ENCODE peak calls at places on chromosomes 7 and 10, in ten cellular contexts. One of them, this sample, is unnamed. For H3K4me1, the result is how much of the 10 kb centered on the place peaks cover.

GRCh38 chr7:111796671-111797070 is 234.4 kb upstream of the IMMP2L start:
- DNase-seq in fibroblast of lung: peak
- DNase-seq in HCT116: peak
- DNase-seq in uterus: no peak
- DNase-seq in CD8-positive, alpha-beta memory T cell: no peak
- DNase-seq in body of pancreas: no peak
- DNase-seq in left ventricle myocardium inferior: no peak
- DNase-seq in small intestine: no peak
- DNase-seq in kidney: no peak
- DNase-seq in aorta: no peak
- DNase-seq in this sample: no peak

GRCh38 chr10:51321968-51322367 is 247.7 kb downstream of the PRKG1 start:
- DNase-seq in body of pancreas: no peak
- DNase-seq in left ventricle myocardium inferior: no peak
- DNase-seq in CD8-positive, alpha-beta memory T cell: no peak
- DNase-seq in aorta: no peak
- DNase-seq in fibroblast of lung: no peak
- DNase-seq in HCT116: no peak
- DNase-seq in uterus: no peak
- DNase-seq in small intestine: no peak
- DNase-seq in kidney: no peak
- DNase-seq in this sample: no peak

GRCh38 chr7:37028909-37029440 is 304.7 kb upstream of the AOAH start:
- DNase-seq in CD8-positive, alpha-beta memory T cell: no peak
- DNase-seq in left ventricle myocardium inferior: no peak
- DNase-seq in kidney: no peak
- DNase-seq in small intestine: no peak
- DNase-seq in HCT116: peak
- DNase-seq in uterus: no peak
- DNase-seq in aorta: no peak
- DNase-seq in fibroblast of lung: no peak
- DNase-seq in body of pancreas: no peak
- DNase-seq in this sample: no peak

GRCh38 chr7:138564365-138564764 is 104.3 kb downstream of the TRIM24 start:
- DNase-seq in uterus: no peak
- DNase-seq in fibroblast of lung: peak
- DNase-seq in left ventricle myocardium inferior: no peak
- DNase-seq in CD8-positive, alpha-beta memory T cell: no peak
- DNase-seq in small intestine: peak
- DNase-seq in aorta: no peak
- DNase-seq in body of pancreas: no peak
- DNase-seq in kidney: no peak
- DNase-seq in HCT116: no peak
- DNase-seq in this sample: no peak

GRCh38 chr7:35839860-35840854 is 39.3 kb downstream of the SEPTIN7 start:
- DNase-seq in body of pancreas: no peak
- DNase-seq in left ventricle myocardium inferior: no peak
- DNase-seq in aorta: no peak
- DNase-seq in fibroblast of lung: peak
- DNase-seq in CD8-positive, alpha-beta memory T cell: no peak
- DNase-seq in small intestine: no peak
- DNase-seq in kidney: no peak
- DNase-seq in HCT116: peak
- DNase-seq in uterus: no peak
- DNase-seq in this sample: no peak

GRCh38 chr7:17625038-17625437 is 315.3 kb downstream of the SNX13 start:
- DNase-seq in aorta: no peak
- DNase-seq in CD8-positive, alpha-beta memory T cell: no peak
- DNase-seq in fibroblast of lung: peak
- DNase-seq in kidney: no peak
- DNase-seq in body of pancreas: no peak
- DNase-seq in HCT116: no peak
- DNase-seq in small intestine: no peak
- DNase-seq in uterus: no peak
- DNase-seq in left ventricle myocardium inferior: no peak
- DNase-seq in this sample: no peak

GRCh38 chr7:150842018-150842417 is 10.3 kb upstream of the AOC1 start:
- DNase-seq in HCT116: no peak
- DNase-seq in kidney: no peak
- DNase-seq in fibroblast of lung: no peak
- DNase-seq in uterus: no peak
- DNase-seq in body of pancreas: no peak
- DNase-seq in small intestine: no peak
- DNase-seq in CD8-positive, alpha-beta memory T cell: no peak
- DNase-seq in aorta: no peak
- DNase-seq in left ventricle myocardium inferior: no peak
- DNase-seq in this sample: no peak

GRCh38 chr7:157302314-157302711 is 34.5 kb upstream of the DNAJB6 start:
- DNase-seq in body of pancreas: no peak
- DNase-seq in kidney: peak
- DNase-seq in small intestine: no peak
- DNase-seq in HCT116: no peak
- DNase-seq in aorta: peak
- DNase-seq in left ventricle myocardium inferior: peak
- DNase-seq in uterus: peak
- DNase-seq in fibroblast of lung: peak
- DNase-seq in CD8-positive, alpha-beta memory T cell: peak
- DNase-seq in this sample: peak

GRCh38 chr7:128031901-128032604 is 816 bp upstream of the LRRC4 start:
- DNase-seq in uterus: peak
- DNase-seq in small intestine: peak
- DNase-seq in HCT116: no peak
- DNase-seq in left ventricle myocardium inferior: peak
- DNase-seq in aorta: no peak
- DNase-seq in CD8-positive, alpha-beta memory T cell: peak
- DNase-seq in body of pancreas: no peak
- DNase-seq in fibroblast of lung: peak
- DNase-seq in kidney: peak
- DNase-seq in this sample: peak

DNA sequence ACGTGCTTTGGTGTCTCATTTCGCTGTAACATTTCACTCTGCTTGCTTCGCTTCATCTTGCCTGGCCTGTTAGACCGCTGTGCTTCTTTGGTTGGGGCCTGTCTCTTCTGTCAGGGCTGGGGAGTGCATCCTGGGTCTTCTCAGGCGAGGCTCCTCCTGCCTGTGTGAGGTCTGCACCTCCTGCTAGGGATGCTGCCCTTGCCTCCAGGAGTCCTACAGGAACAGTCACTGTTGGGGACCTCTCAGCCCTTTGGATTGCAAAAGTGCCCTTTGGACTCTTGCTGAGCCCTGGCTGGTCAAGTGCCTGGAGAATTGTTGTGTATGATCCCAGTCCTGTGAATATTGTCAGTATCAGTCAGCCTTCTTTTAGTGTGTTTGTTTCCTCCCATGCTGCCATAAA is 84.0 kb downstream of the MDFIC start:
- DNase-seq in body of pancreas: no peak
- DNase-seq in kidney: no peak
- DNase-seq in CD8-positive, alpha-beta memory T cell: no peak
- DNase-seq in left ventricle myocardium inferior: no peak
- DNase-seq in uterus: no peak
- DNase-seq in HCT116: no peak
- DNase-seq in fibroblast of lung: no peak
- DNase-seq in small intestine: no peak
- DNase-seq in aorta: no peak
- DNase-seq in this sample: no peak
- H3K4me1 ChIP-seq in body of pancreas: under half
- H3K4me1 ChIP-seq in kidney: under half
- H3K4me1 ChIP-seq in CD8-positive, alpha-beta memory T cell: half or more
- H3K4me1 ChIP-seq in left ventricle myocardium inferior: half or more
- H3K4me1 ChIP-seq in uterus: under half
- H3K4me1 ChIP-seq in HCT116: under half
- H3K4me1 ChIP-seq in fibroblast of lung: under half
- H3K4me1 ChIP-seq in small intestine: under half
- H3K4me1 ChIP-seq in aorta: under half
- H3K4me1 ChIP-seq in this sample: half or more

GRCh38 chr10:2610946-2611345 is 456.4 kb upstream of the PFKP start:
- DNase-seq in fibroblast of lung: no peak
- DNase-seq in aorta: no peak
- DNase-seq in body of pancreas: no peak
- DNase-seq in left ventricle myocardium inferior: no peak
- DNase-seq in CD8-positive, alpha-beta memory T cell: no peak
- DNase-seq in kidney: no peak
- DNase-seq in uterus: no peak
- DNase-seq in small intestine: no peak
- DNase-seq in HCT116: no peak
- DNase-seq in this sample: no peak

GRCh38 chr10:2611603-2612002 is 455.7 kb upstream of the PFKP start:
- DNase-seq in body of pancreas: no peak
- DNase-seq in small intestine: no peak
- DNase-seq in kidney: no peak
- DNase-seq in CD8-positive, alpha-beta memory T cell: no peak
- DNase-seq in left ventricle myocardium inferior: no peak
- DNase-seq in fibroblast of lung: no peak
- DNase-seq in aorta: no peak
- DNase-seq in HCT116: no peak
- DNase-seq in uterus: no peak
- DNase-seq in this sample: no peak
- H3K27ac ChIP-seq in body of pancreas: no peak
- H3K27ac ChIP-seq in small intestine: no peak
- H3K27ac ChIP-seq in kidney: no peak
- H3K27ac ChIP-seq in CD8-positive, alpha-beta memory T cell: no peak
- H3K27ac ChIP-seq in left ventricle myocardium inferior: no peak
- H3K27ac ChIP-seq in fibroblast of lung: no peak
- H3K27ac ChIP-seq in aorta: no peak
- H3K27ac ChIP-seq in HCT116: no peak
- H3K27ac ChIP-seq in uterus: no peak
- H3K27ac ChIP-seq in this sample: no peak

GRCh38 chr7:33807779-33808482 is 97.4 kb upstream of the BMPER start:
- DNase-seq in kidney: no peak
- DNase-seq in small intestine: peak
- DNase-seq in left ventricle myocardium inferior: no peak
- DNase-seq in body of pancreas: no peak
- DNase-seq in HCT116: peak
- DNase-seq in uterus: no peak
- DNase-seq in aorta: no peak
- DNase-seq in CD8-positive, alpha-beta memory T cell: no peak
- DNase-seq in fibroblast of lung: peak
- DNase-seq in this sample: no peak

GRCh38 chr7:33807158-33807530 is 98.2 kb upstream of the BMPER start:
- DNase-seq in uterus: no peak
- DNase-seq in left ventricle myocardium inferior: no peak
- DNase-seq in kidney: no peak
- DNase-seq in HCT116: no peak
- DNase-seq in fibroblast of lung: no peak
- DNase-seq in body of pancreas: no peak
- DNase-seq in CD8-positive, alpha-beta memory T cell: no peak
- DNase-seq in aorta: no peak
- DNase-seq in small intestine: no peak
- DNase-seq in this sample: no peak

GRCh38 chr7:33804261-33804660 is 101.1 kb upstream of the BMPER start:
- DNase-seq in CD8-positive, alpha-beta memory T cell: no peak
- DNase-seq in kidney: no peak
- DNase-seq in fibroblast of lung: no peak
- DNase-seq in left ventricle myocardium inferior: no peak
- DNase-seq in aorta: no peak
- DNase-seq in HCT116: no peak
- DNase-seq in uterus: no peak
- DNase-seq in small intestine: no peak
- DNase-seq in body of pancreas: no peak
- DNase-seq in this sample: no peak

GRCh38 chr7:33805630-33806233 is 99.6 kb upstream of the BMPER start:
- DNase-seq in small intestine: no peak
- DNase-seq in body of pancreas: no peak
- DNase-seq in fibroblast of lung: peak
- DNase-seq in kidney: no peak
- DNase-seq in CD8-positive, alpha-beta memory T cell: no peak
- DNase-seq in left ventricle myocardium inferior: no peak
- DNase-seq in uterus: peak
- DNase-seq in aorta: peak
- DNase-seq in HCT116: no peak
- DNase-seq in this sample: no peak

GRCh38 chr7:33806284-33807157 is 98.8 kb upstream of the BMPER start:
- DNase-seq in left ventricle myocardium inferior: peak
- DNase-seq in small intestine: no peak
- DNase-seq in fibroblast of lung: peak
- DNase-seq in body of pancreas: no peak
- DNase-seq in kidney: no peak
- DNase-seq in aorta: peak
- DNase-seq in uterus: peak
- DNase-seq in HCT116: no peak
- DNase-seq in CD8-positive, alpha-beta memory T cell: no peak
- DNase-seq in this sample: no peak
- H3K4me1 ChIP-seq in left ventricle myocardium inferior: under half
- H3K4me1 ChIP-seq in small intestine: under half
- H3K4me1 ChIP-seq in fibroblast of lung: under half
- H3K4me1 ChIP-seq in body of pancreas: under half
- H3K4me1 ChIP-seq in kidney: under half
- H3K4me1 ChIP-seq in aorta: under half
- H3K4me1 ChIP-seq in uterus: under half
- H3K4me1 ChIP-seq in HCT116: under half
- H3K4me1 ChIP-seq in CD8-positive, alpha-beta memory T cell: under half
- H3K4me1 ChIP-seq in this sample: under half

DNA sequence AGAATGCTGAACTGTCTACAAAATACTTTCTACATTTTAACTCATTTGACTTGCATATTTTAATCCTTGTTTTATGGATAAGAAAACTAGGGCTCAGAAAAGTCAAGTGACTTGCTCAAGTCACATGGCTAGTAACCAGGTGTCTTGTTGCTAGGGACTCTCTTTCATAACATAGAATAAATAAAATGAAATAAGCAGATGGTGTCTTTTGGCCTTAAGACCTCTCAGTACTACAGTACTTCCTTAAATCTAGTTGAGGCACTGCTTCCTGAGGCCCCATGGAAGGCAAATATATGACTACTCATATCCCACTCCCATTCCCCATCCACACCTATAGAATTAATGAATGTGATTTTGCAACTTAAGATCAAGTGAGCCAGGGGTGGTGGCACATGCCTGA is 87.9 kb downstream of the CDK6 start:
- DNase-seq in uterus: no peak
- DNase-seq in CD8-positive, alpha-beta memory T cell: no peak
- DNase-seq in aorta: no peak
- DNase-seq in body of pancreas: no peak
- DNase-seq in small intestine: no peak
- DNase-seq in HCT116: no peak
- DNase-seq in left ventricle myocardium inferior: no peak
- DNase-seq in fibroblast of lung: no peak
- DNase-seq in kidney: no peak
- DNase-seq in this sample: no peak
- H3K27ac ChIP-seq in uterus: no peak
- H3K27ac ChIP-seq in CD8-positive, alpha-beta memory T cell: no peak
- H3K27ac ChIP-seq in aorta: no peak
- H3K27ac ChIP-seq in body of pancreas: no peak
- H3K27ac ChIP-seq in small intestine: no peak
- H3K27ac ChIP-seq in HCT116: no peak
- H3K27ac ChIP-seq in left ventricle myocardium inferior: no peak
- H3K27ac ChIP-seq in fibroblast of lung: no peak
- H3K27ac ChIP-seq in kidney: no peak
- H3K27ac ChIP-seq in this sample: no peak

GRCh38 chr10:1552415-1552814 is 184.9 kb downstream of the ADARB2 start:
- DNase-seq in uterus: no peak
- DNase-seq in CD8-positive, alpha-beta memory T cell: no peak
- DNase-seq in fibroblast of lung: no peak
- DNase-seq in body of pancreas: no peak
- DNase-seq in aorta: no peak
- DNase-seq in HCT116: no peak
- DNase-seq in small intestine: no peak
- DNase-seq in left ventricle myocardium inferior: no peak
- DNase-seq in kidney: peak
- DNase-seq in this sample: no peak
- H3K4me1 ChIP-seq in uterus: under half
- H3K4me1 ChIP-seq in CD8-positive, alpha-beta memory T cell: under half
- H3K4me1 ChIP-seq in fibroblast of lung: under half
- H3K4me1 ChIP-seq in body of pancreas: under half
- H3K4me1 ChIP-seq in aorta: under half
- H3K4me1 ChIP-seq in HCT116: under half
- H3K4me1 ChIP-seq in small intestine: under half
- H3K4me1 ChIP-seq in left ventricle myocardium inferior: under half
- H3K4me1 ChIP-seq in kidney: under half
- H3K4me1 ChIP-seq in this sample: under half

GRCh38 chr10:80486785-80487421 is 32.8 kb downstream of the TSPAN14 start:
- DNase-seq in body of pancreas: no peak
- DNase-seq in small intestine: no peak
- DNase-seq in kidney: no peak
- DNase-seq in fibroblast of lung: no peak
- DNase-seq in CD8-positive, alpha-beta memory T cell: no peak
- DNase-seq in uterus: no peak
- DNase-seq in aorta: no peak
- DNase-seq in HCT116: no peak
- DNase-seq in left ventricle myocardium inferior: no peak
- DNase-seq in this sample: no peak
- H3K27ac ChIP-seq in body of pancreas: peak
- H3K27ac ChIP-seq in small intestine: no peak
- H3K27ac ChIP-seq in kidney: peak
- H3K27ac ChIP-seq in fibroblast of lung: no peak
- H3K27ac ChIP-seq in CD8-positive, alpha-beta memory T cell: peak
- H3K27ac ChIP-seq in uterus: no peak
- H3K27ac ChIP-seq in aorta: no peak
- H3K27ac ChIP-seq in HCT116: no peak
- H3K27ac ChIP-seq in left ventricle myocardium inferior: peak
- H3K27ac ChIP-seq in this sample: peak

This sample was measured in CD8-positive, alpha-beta T cell.